ENCODE peak calls at places on chromosome 19, in six cellular contexts. K is HepG2, J is HCT116, C is GM12878, Z is H1, U is K562. V is an unnamed sample. For H3K27me3, the result is how much of the 10 kb centered on the place peaks cover.

GRCh38 chr19:6997679-6998445 is 23.4 kb downstream of the MBD3L2B start:
- DNase-seq in Z (no peak), K (no peak), J (no peak), U (no peak), C (no peak), V (no peak)

GRCh38 chr19:8305798-8306197 is 2.4 kb downstream of the CD320 start:
- DNase-seq in J (no peak), Z (no peak), K (no peak), C (no peak), U (peak), V (no peak)

GRCh38 chr19:18373892-18374629 is 11.9 kb upstream of the GDF15 start:
- DNase-seq in Z (peak), J (peak), C (peak), U (peak), K (peak), V (peak)

GRCh38 chr19:5987077-5987818 is 9.3 kb upstream of the RANBP3 start:
- DNase-seq in C (peak), U (peak), Z (peak), K (peak), J (peak), V (peak)

GRCh38 chr19:48490980-48491792 is 20.4 kb downstream of the LMTK3 start:
- DNase-seq in U (peak), C (no peak), J (peak), K (no peak), Z (peak), V (no peak)

GRCh38 chr19:16476401-16476800 is 4.6 kb upstream of the EPS15L1 start:
- DNase-seq in J (no peak), U (no peak), Z (no peak), K (no peak), C (no peak), V (no peak)

GRCh38 chr19:48802623-48803022 is 8.2 kb downstream of the BCAT2 start:
- DNase-seq in U (no peak), Z (no peak), K (no peak), C (no peak), J (no peak), V (no peak)

GRCh38 chr19:39737351-39737750 is 478 bp downstream of the CLC start:
- DNase-seq in J (no peak), Z (no peak), C (no peak), U (no peak), K (no peak), V (no peak)

GRCh38 chr19:36547001-36547732 is 19.1 kb upstream of the ZNF260 start:
- DNase-seq in J (no peak), Z (no peak), U (no peak), K (no peak), C (no peak), V (no peak)

GRCh38 chr19:5961969-5962945 is 15.7 kb downstream of the RANBP3 start:
- DNase-seq in Z (no peak), K (peak), J (no peak), U (no peak), C (no peak), V (no peak)

GRCh38 chr19:42152285-42152684 is 20.0 kb upstream of the POU2F2 start:
- DNase-seq in K (no peak), C (no peak), J (no peak), U (no peak), Z (no peak), V (no peak)

GRCh38 chr19:42151735-42152134 is 19.5 kb upstream of the POU2F2 start:
- DNase-seq in J (no peak), Z (no peak), C (no peak), U (no peak), K (no peak), V (no peak)

GRCh38 chr19:42149447-42150202 is 17.4 kb upstream of the POU2F2 start:
- DNase-seq in K (no peak), U (no peak), Z (no peak), C (no peak), J (no peak), V (no peak)

GRCh38 chr19:42150940-42151339 is 18.7 kb upstream of the POU2F2 start:
- DNase-seq in C (no peak), K (no peak), U (no peak), J (no peak), Z (no peak), V (no peak)

GRCh38 chr19:42150353-42150752 is 18.1 kb upstream of the POU2F2 start:
- DNase-seq in K (no peak), Z (no peak), U (no peak), C (no peak), J (no peak), V (no peak)
- H3K27me3 ChIP-seq in K (under half), Z (under half), U (under half), C (under half), J (under half), V (under half)

DNA sequence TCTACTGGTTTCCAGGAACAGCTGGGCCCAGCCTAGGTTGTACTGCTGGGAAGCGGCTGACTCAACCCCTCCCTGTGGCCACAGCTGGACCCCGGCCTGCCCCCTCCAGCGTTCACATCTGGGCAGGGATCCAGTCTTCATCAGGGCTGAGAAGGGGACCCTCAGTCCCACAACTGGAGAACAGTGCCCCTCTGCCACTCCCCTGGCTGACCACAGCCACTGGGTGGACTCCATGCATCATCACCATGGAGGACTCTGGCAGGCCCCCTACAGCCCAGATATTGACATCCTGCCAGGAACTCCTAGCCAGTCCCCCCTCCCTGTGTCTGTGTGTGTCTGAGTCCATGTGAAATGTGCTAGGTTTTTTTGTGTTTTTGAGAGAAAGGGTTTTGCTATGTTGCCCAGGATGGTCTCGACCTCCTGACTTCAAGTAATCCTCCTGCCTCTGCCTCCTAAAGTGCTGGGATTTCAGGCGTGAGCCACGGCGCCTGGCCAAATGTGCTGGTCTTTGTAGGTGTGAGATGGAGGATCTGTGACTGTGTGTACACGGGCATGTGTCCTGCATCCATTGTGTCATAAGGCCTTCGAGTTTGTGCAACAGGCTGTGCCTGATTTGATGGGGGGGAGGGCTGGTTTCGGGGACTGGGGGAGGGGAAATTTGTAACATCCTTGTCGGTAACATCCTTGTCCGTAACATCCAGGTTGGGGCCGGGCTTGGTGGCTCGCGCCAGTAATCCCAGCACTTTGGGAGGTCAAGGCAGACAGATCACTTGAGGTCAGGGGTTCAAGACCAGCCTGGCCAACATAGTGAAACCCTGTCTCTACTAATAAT is 4.0 kb upstream of the HOOK2 start:
- DNase-seq in U (peak), J (no peak), Z (no peak), C (no peak), K (peak), V (no peak)
- TF ChIP-seq ZNF274 in U (no peak), J (no peak), Z (no peak), C (no peak), K (no peak), V (no peak)

GRCh38 chr19:19535311-19536191 is 2.5 kb upstream of the CILP2 start:
- DNase-seq in Z (no peak), U (no peak), C (no peak), K (no peak), J (no peak), V (no peak)

GRCh38 chr19:19539738-19540703 is 2.0 kb downstream of the CILP2 start:
- DNase-seq in C (no peak), Z (peak), K (no peak), U (peak), J (peak), V (peak)

GRCh38 chr19:19538767-19539166 is 702 bp downstream of the CILP2 start:
- DNase-seq in Z (no peak), K (no peak), C (no peak), U (no peak), J (no peak), V (no peak)

GRCh38 chr19:19538077-19538764 is at the start of gene CILP2:
- DNase-seq in C (no peak), U (peak), K (no peak), Z (peak), J (no peak), V (peak)

GRCh38 chr19:19537321-19538048 is 580 bp upstream of the CILP2 start:
- DNase-seq in J (no peak), U (no peak), Z (no peak), K (no peak), C (no peak), V (no peak)
- H3K27me3 ChIP-seq in J (under half), U (under half), Z (under half), K (under half), C (under half), V (under half)

GRCh38 chr19:11195169-11195568 is 2.2 kb downstream of the KANK2 start:
- DNase-seq in C (no peak), J (no peak), U (no peak), K (no peak), Z (no peak), V (no peak)
- TF ChIP-seq ZNF274 in C (no peak), J (no peak), U (no peak), K (no peak), Z (no peak), V (no peak)

DNA sequence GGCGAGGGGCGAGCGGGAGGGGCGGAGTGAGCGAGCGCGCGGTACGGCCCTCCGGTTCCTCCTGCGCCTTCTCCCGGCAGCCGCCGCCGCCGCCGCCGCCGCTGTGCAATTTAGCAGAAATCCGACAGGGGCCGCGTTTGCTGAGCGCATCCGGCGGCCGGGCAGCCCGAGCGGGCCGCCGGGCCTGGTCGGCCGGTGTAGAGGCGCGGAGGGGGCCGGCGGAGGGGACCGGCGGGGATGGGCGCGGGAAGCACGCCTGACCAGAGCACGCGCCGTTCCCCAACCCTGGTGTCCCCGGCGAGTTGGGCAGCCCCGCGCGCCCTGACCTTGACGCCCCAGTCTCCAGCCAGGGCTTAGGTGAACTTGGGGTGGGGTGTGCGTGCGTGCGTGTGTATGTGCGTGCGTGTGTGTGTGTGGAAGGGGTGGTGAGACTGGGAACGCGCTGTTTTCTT is 144.5 kb upstream of the ZNF536 start:
- DNase-seq in J (peak), K (peak), Z (peak), C (no peak), U (peak), V (peak)
- H3K27me3 ChIP-seq in J (under half), K (under half), Z (under half), C (under half), U (under half), V (half or more)

GRCh38 chr19:32206065-32206464 is 139.3 kb upstream of the ZNF507 start:
- DNase-seq in C (no peak), Z (peak), J (no peak), U (no peak), K (no peak), V (no peak)
- TF ChIP-seq ZNF274 in C (no peak), Z (no peak), J (no peak), U (no peak), K (no peak), V (no peak)

GRCh38 chr19:46634045-46634655 is 1.9 kb downstream of the GNG8 start:
- DNase-seq in J (peak), U (peak), K (no peak), Z (peak), C (no peak), V (peak)
- H3K27me3 ChIP-seq in J (under half), U (under half), K (under half), Z (under half), C (under half), V (half or more)

GRCh38 chr19:30519607-30520205 is 147.5 kb downstream of the ZNF536 start:
- DNase-seq in C (no peak), U (no peak), J (no peak), K (no peak), Z (no peak), V (no peak)
- TF ChIP-seq ZNF274 in C (no peak), U (no peak), J (no peak), K (no peak), Z (no peak), V (no peak)

DNA sequence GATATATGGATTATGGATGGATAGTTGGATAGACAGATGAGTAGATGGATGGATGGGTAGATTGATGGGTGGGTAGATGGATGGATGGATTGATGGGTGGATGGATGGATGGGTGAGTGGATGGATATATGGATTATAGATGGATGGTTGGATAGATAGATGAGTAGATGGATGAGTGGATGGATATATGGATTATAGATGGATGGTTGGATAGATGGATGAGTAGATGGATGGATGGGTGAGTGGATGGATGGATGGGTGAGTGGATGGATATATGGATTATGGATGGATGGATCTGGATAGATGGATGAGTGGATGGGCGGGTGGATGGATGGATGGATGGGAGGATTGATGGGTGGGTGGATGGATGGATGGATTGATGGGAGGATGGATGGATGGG is 36.4 kb upstream of the TNFAIP8L1 start:
- DNase-seq in U (no peak), C (no peak), K (no peak), J (no peak), Z (no peak), V (no peak)
- H3K27me3 ChIP-seq in U (under half), C (under half), K (under half), J (under half), Z (under half), V (under half)